ENCODE peak calls at places on chromosomes 1 and 21, in nine cellular contexts. I is posterior vena cava; M is AG09309; Y is WTC11; X is A673; R is T-helper 1 cell; T is stromal cell of bone marrow; Z is activated T-cell treated with anti-CD3 and anti-CD28 coated beads, Interleukin-2, amount 50 U/mL, for 4 hours; S is mucosa of gallbladder. W is an unnamed sample.

GRCh38 chr1:115467196-115467595 is 129.1 kb upstream of the NGF start:
- DNase-seq in I (no peak), M (no peak), Y (no peak), X (peak), R (no peak), T (no peak), Z (no peak), S (peak), W (no peak)

GRCh38 chr1:209652121-209652742 is at the start of gene LAMB3:
- DNase-seq in I (no peak), M (no peak), Y (no peak), X (no peak), R (no peak), T (no peak), Z (no peak), S (no peak), W (no peak)

GRCh38 chr21:38819719-38820147 is 14.0 kb downstream of the ETS2 start:
- DNase-seq in I (no peak), M (no peak), Y (no peak), X (no peak), R (no peak), T (no peak), Z (no peak), S (peak), W (no peak)

GRCh38 chr1:239718997-239719628 is 332.7 kb downstream of the CHRM3 start:
- DNase-seq in I (no peak), M (no peak), Y (no peak), X (no peak), R (no peak), T (no peak), Z (no peak), S (no peak), W (no peak)

GRCh38 chr21:29697555-29698193 is 242.1 kb downstream of the GRIK1 start:
- DNase-seq in I (no peak), M (no peak), Y (no peak), X (peak), R (no peak), T (no peak), Z (no peak), S (no peak), W (no peak)

GRCh38 chr1:160351629-160352028 is 8.4 kb downstream of the NCSTN start:
- DNase-seq in I (no peak), M (no peak), Y (no peak), X (no peak), R (no peak), T (no peak), Z (no peak), S (no peak), W (no peak)

GRCh38 chr1:87927391-87928073 is 598.9 kb downstream of the LMO4 start:
- DNase-seq in I (no peak), M (no peak), Y (no peak), X (no peak), R (no peak), T (no peak), Z (no peak), S (no peak), W (no peak)

GRCh38 chr1:228913649-228914048 is 178.4 kb downstream of the RHOU start:
- DNase-seq in I (no peak), M (no peak), Y (no peak), X (no peak), R (no peak), T (no peak), Z (no peak), S (no peak), W (no peak)

GRCh38 chr1:32878183-32878582 is 7.5 kb upstream of the FNDC5 start:
- DNase-seq in I (no peak), M (peak), Y (no peak), X (no peak), R (no peak), T (no peak), Z (no peak), S (no peak), W (no peak)

GRCh38 chr1:165116732-165117131 is 239.8 kb downstream of the LMX1A start:
- DNase-seq in I (no peak), M (peak), Y (no peak), X (no peak), R (no peak), T (peak), Z (no peak), S (no peak), W (peak)

GRCh38 chr21:15706686-15707085 is 23.1 kb upstream of the USP25 start:
- DNase-seq in I (no peak), M (peak), Y (no peak), X (no peak), R (no peak), T (peak), Z (no peak), S (peak), W (no peak)

GRCh38 chr21:43716376-43717165 is 2.4 kb upstream of the PDXK start:
- DNase-seq in I (no peak), M (no peak), Y (no peak), X (no peak), R (no peak), T (no peak), Z (no peak), S (no peak), W (no peak)

GRCh38 chr1:36829951-36830350 is 204.4 kb downstream of the GRIK3 start:
- DNase-seq in I (no peak), M (no peak), Y (no peak), X (no peak), R (no peak), T (no peak), Z (no peak), S (no peak), W (no peak)

GRCh38 chr1:167412920-167413319 is 105.4 kb downstream of the CD247 start:
- DNase-seq in I (no peak), M (no peak), Y (no peak), X (no peak), R (no peak), T (no peak), Z (no peak), S (no peak), W (no peak)

GRCh38 chr1:236280438-236281285 is 1.1 kb downstream of the ERO1B start:
- DNase-seq in I (no peak), M (no peak), Y (no peak), X (no peak), R (peak), T (no peak), Z (peak), S (peak), W (no peak)

GRCh38 chr1:181033128-181033798 is 520 bp upstream of the MR1 start:
- DNase-seq in I (no peak), M (no peak), Y (no peak), X (peak), R (no peak), T (peak), Z (no peak), S (peak), W (peak)

GRCh38 chr1:93972341-93972740 is 63.1 kb upstream of the GCLM start:
- DNase-seq in I (no peak), M (no peak), Y (no peak), X (no peak), R (no peak), T (no peak), Z (no peak), S (no peak), W (no peak)

GRCh38 chr1:83516369-83516768 is 482.6 kb downstream of the TTLL7 start:
- DNase-seq in I (no peak), M (peak), Y (no peak), X (peak), R (no peak), T (peak), Z (no peak), S (no peak), W (no peak)

GRCh38 chr1:67629370-67630075 is 55.5 kb upstream of the GADD45A start:
- DNase-seq in I (no peak), M (no peak), Y (no peak), X (no peak), R (no peak), T (peak), Z (no peak), S (no peak), W (no peak)

GRCh38 chr1:231059566-231060193 is 19.6 kb upstream of the FAM89A start:
- DNase-seq in I (no peak), M (no peak), Y (no peak), X (no peak), R (no peak), T (no peak), Z (no peak), S (no peak), W (no peak)

GRCh38 chr21:34523019-34523418 is 11.0 kb upstream of the KCNE1 start:
- DNase-seq in I (no peak), M (no peak), Y (no peak), X (no peak), R (no peak), T (no peak), Z (no peak), S (no peak), W (no peak)

GRCh38 chr1:10398278-10398733 is 558 bp upstream of the PGD start:
- DNase-seq in I (no peak), M (no peak), Y (no peak), X (no peak), R (no peak), T (no peak), Z (no peak), S (no peak), W (no peak)

GRCh38 chr21:46049890-46050650 is 47.8 kb upstream of the COL6A2 start:
- DNase-seq in I (peak), M (no peak), Y (no peak), X (no peak), R (no peak), T (no peak), Z (no peak), S (peak), W (no peak)